ENCODE peak calls at places on chromosomes 4 and X, in six cellular contexts. One of them, this sample, is unnamed.

GRCh38 chrX:13131511-13132137 is 87.2 kb upstream of the FAM9C start:
- DNase-seq in cardiac muscle cell: no peak
- DNase-seq in esophagus squamous epithelium: no peak
- DNase-seq in GM12878: no peak
- DNase-seq in SK-N-SH: no peak
- DNase-seq in lower lobe of right lung: peak; percentile 42
- DNase-seq in this sample: no peak

GRCh38 chr4:168082379-168082778 is 10.0 kb upstream of the ANXA10 start:
- DNase-seq in cardiac muscle cell: no peak
- DNase-seq in esophagus squamous epithelium: no peak
- DNase-seq in GM12878: no peak
- DNase-seq in SK-N-SH: no peak
- DNase-seq in lower lobe of right lung: no peak
- DNase-seq in this sample: no peak

GRCh38 chr4:168569066-168569908 is 72.4 kb downstream of the PALLD start:
- DNase-seq in cardiac muscle cell: no peak
- DNase-seq in esophagus squamous epithelium: no peak
- DNase-seq in GM12878: no peak
- DNase-seq in SK-N-SH: no peak
- DNase-seq in lower lobe of right lung: no peak
- DNase-seq in this sample: no peak

GRCh38 chrX:124033821-124034220 is 72.3 kb downstream of the STAG2 start:
- DNase-seq in cardiac muscle cell: no peak
- DNase-seq in esophagus squamous epithelium: no peak
- DNase-seq in GM12878: no peak
- DNase-seq in SK-N-SH: no peak
- DNase-seq in lower lobe of right lung: no peak
- DNase-seq in this sample: no peak

GRCh38 chr4:168521736-168522135 is 24.9 kb downstream of the PALLD start:
- DNase-seq in cardiac muscle cell: no peak
- DNase-seq in esophagus squamous epithelium: no peak
- DNase-seq in GM12878: no peak
- DNase-seq in SK-N-SH: no peak
- DNase-seq in lower lobe of right lung: no peak
- DNase-seq in this sample: no peak

GRCh38 chrX:152635941-152636340 is 1.8 kb upstream of the GABRQ start:
- DNase-seq in cardiac muscle cell: peak; percentile 58
- DNase-seq in esophagus squamous epithelium: no peak
- DNase-seq in GM12878: no peak
- DNase-seq in SK-N-SH: peak; percentile 50
- DNase-seq in lower lobe of right lung: no peak
- DNase-seq in this sample: no peak

GRCh38 chrX:112851161-112851779 is 10.6 kb upstream of the AMOT start:
- DNase-seq in cardiac muscle cell: no peak
- DNase-seq in esophagus squamous epithelium: no peak
- DNase-seq in GM12878: peak; percentile 82
- DNase-seq in SK-N-SH: no peak
- DNase-seq in lower lobe of right lung: no peak
- DNase-seq in this sample: no peak

GRCh38 chr4:111064342-111064993 is 441.6 kb upstream of the PITX2 start:
- DNase-seq in cardiac muscle cell: no peak
- DNase-seq in esophagus squamous epithelium: no peak
- DNase-seq in GM12878: peak; percentile 2
- DNase-seq in SK-N-SH: no peak
- DNase-seq in lower lobe of right lung: no peak
- DNase-seq in this sample: no peak

GRCh38 chrX:27680726-27681125 is 90.6 kb downstream of the DCAF8L2 start:
- DNase-seq in cardiac muscle cell: no peak
- DNase-seq in esophagus squamous epithelium: no peak
- DNase-seq in GM12878: no peak
- DNase-seq in SK-N-SH: no peak
- DNase-seq in lower lobe of right lung: no peak
- DNase-seq in this sample: no peak

GRCh38 chr4:188934320-188934975 is 795.2 kb downstream of the TRIML1 start:
- DNase-seq in cardiac muscle cell: no peak
- DNase-seq in esophagus squamous epithelium: no peak
- DNase-seq in GM12878: no peak
- DNase-seq in SK-N-SH: no peak
- DNase-seq in lower lobe of right lung: no peak
- DNase-seq in this sample: no peak

GRCh38 chr4:54400802-54401201 is 171.7 kb downstream of the PDGFRA start:
- DNase-seq in cardiac muscle cell: no peak
- DNase-seq in esophagus squamous epithelium: no peak
- DNase-seq in GM12878: no peak
- DNase-seq in SK-N-SH: no peak
- DNase-seq in lower lobe of right lung: no peak
- DNase-seq in this sample: no peak

GRCh38 chr4:158162637-158163036 is 10.2 kb downstream of the GASK1B start:
- DNase-seq in cardiac muscle cell: no peak
- DNase-seq in esophagus squamous epithelium: no peak
- DNase-seq in GM12878: no peak
- DNase-seq in SK-N-SH: no peak
- DNase-seq in lower lobe of right lung: no peak
- DNase-seq in this sample: no peak

GRCh38 chrX:4451591-4451990 is 738.1 kb upstream of the PRKX start:
- DNase-seq in cardiac muscle cell: no peak
- DNase-seq in esophagus squamous epithelium: no peak
- DNase-seq in GM12878: no peak
- DNase-seq in SK-N-SH: no peak
- DNase-seq in lower lobe of right lung: no peak
- DNase-seq in this sample: no peak

GRCh38 chr4:161522031-161522430 is 641.8 kb downstream of the FSTL5 start:
- DNase-seq in cardiac muscle cell: peak; percentile 8
- DNase-seq in esophagus squamous epithelium: no peak
- DNase-seq in GM12878: no peak
- DNase-seq in SK-N-SH: no peak
- DNase-seq in lower lobe of right lung: no peak
- DNase-seq in this sample: no peak

GRCh38 chr4:94447754-94448411 is 3.9 kb upstream of the PDLIM5 start:
- DNase-seq in cardiac muscle cell: no peak
- DNase-seq in esophagus squamous epithelium: no peak
- DNase-seq in GM12878: no peak
- DNase-seq in SK-N-SH: no peak
- DNase-seq in lower lobe of right lung: no peak
- DNase-seq in this sample: no peak

GRCh38 chr4:152146244-152146643 is 385.4 kb upstream of the GATB start:
- DNase-seq in cardiac muscle cell: no peak
- DNase-seq in esophagus squamous epithelium: no peak
- DNase-seq in GM12878: no peak
- DNase-seq in SK-N-SH: no peak
- DNase-seq in lower lobe of right lung: no peak
- DNase-seq in this sample: no peak

GRCh38 chrX:136147320-136147901 is at the start of gene FHL1:
- DNase-seq in cardiac muscle cell: peak; percentile 62
- DNase-seq in esophagus squamous epithelium: no peak
- DNase-seq in GM12878: no peak
- DNase-seq in SK-N-SH: peak; percentile 90
- DNase-seq in lower lobe of right lung: peak; percentile 68
- DNase-seq in this sample: no peak

GRCh38 chr4:121243476-121243875 is 79.4 kb upstream of the TNIP3 start:
- DNase-seq in cardiac muscle cell: no peak
- DNase-seq in esophagus squamous epithelium: no peak
- DNase-seq in GM12878: no peak
- DNase-seq in SK-N-SH: no peak
- DNase-seq in lower lobe of right lung: no peak
- DNase-seq in this sample: no peak

GRCh38 chr4:143023519-143023918 is 161.2 kb upstream of the USP38 start:
- DNase-seq in cardiac muscle cell: no peak
- DNase-seq in esophagus squamous epithelium: no peak
- DNase-seq in GM12878: no peak
- DNase-seq in SK-N-SH: no peak
- DNase-seq in lower lobe of right lung: no peak
- DNase-seq in this sample: no peak

GRCh38 chrX:1486749-1487361 is 34.1 kb upstream of the ASMTL start:
- DNase-seq in cardiac muscle cell: no peak
- DNase-seq in esophagus squamous epithelium: no peak
- DNase-seq in GM12878: no peak
- DNase-seq in SK-N-SH: no peak
- DNase-seq in lower lobe of right lung: no peak
- DNase-seq in this sample: no peak

GRCh38 chr4:145307120-145307519 is 126.7 kb upstream of the OTUD4 start:
- DNase-seq in cardiac muscle cell: no peak
- DNase-seq in esophagus squamous epithelium: no peak
- DNase-seq in GM12878: no peak
- DNase-seq in SK-N-SH: no peak
- DNase-seq in lower lobe of right lung: no peak
- DNase-seq in this sample: no peak

GRCh38 chr4:128863314-128864075 is 54.0 kb downstream of the JADE1 start:
- DNase-seq in cardiac muscle cell: peak; percentile 83
- DNase-seq in esophagus squamous epithelium: no peak
- DNase-seq in GM12878: no peak
- DNase-seq in SK-N-SH: peak; percentile 70
- DNase-seq in lower lobe of right lung: peak; percentile 58
- DNase-seq in this sample: no peak

GRCh38 chrX:22237479-22237878 is 35.2 kb upstream of the CBLL2 start:
- DNase-seq in cardiac muscle cell: no peak
- DNase-seq in esophagus squamous epithelium: no peak
- DNase-seq in GM12878: no peak
- DNase-seq in SK-N-SH: no peak
- DNase-seq in lower lobe of right lung: no peak
- DNase-seq in this sample: no peak

GRCh38 chr4:165360041-165360782 is 18.6 kb upstream of the CPE start:
- DNase-seq in cardiac muscle cell: no peak
- DNase-seq in esophagus squamous epithelium: no peak
- DNase-seq in GM12878: no peak
- DNase-seq in SK-N-SH: no peak
- DNase-seq in lower lobe of right lung: no peak
- DNase-seq in this sample: no peak

GRCh38 chrX:80432863-80433262 is 12.6 kb downstream of the TENT5D start:
- DNase-seq in cardiac muscle cell: no peak
- DNase-seq in esophagus squamous epithelium: no peak
- DNase-seq in GM12878: no peak
- DNase-seq in SK-N-SH: no peak
- DNase-seq in lower lobe of right lung: no peak
- DNase-seq in this sample: no peak

GRCh38 chrX:57368158-57368557 is 81.7 kb downstream of the FAAH2 start:
- DNase-seq in cardiac muscle cell: no peak
- DNase-seq in esophagus squamous epithelium: no peak
- DNase-seq in GM12878: no peak
- DNase-seq in SK-N-SH: no peak
- DNase-seq in lower lobe of right lung: no peak
- DNase-seq in this sample: no peak

GRCh38 chr4:70113656-70114055 is 40.4 kb upstream of the PRR27 start:
- DNase-seq in cardiac muscle cell: no peak
- DNase-seq in esophagus squamous epithelium: no peak
- DNase-seq in GM12878: no peak
- DNase-seq in SK-N-SH: no peak
- DNase-seq in lower lobe of right lung: no peak
- DNase-seq in this sample: no peak

GRCh38 chrX:54937416-54937815 is 16.8 kb downstream of the TRO start:
- DNase-seq in cardiac muscle cell: no peak
- DNase-seq in esophagus squamous epithelium: no peak
- DNase-seq in GM12878: no peak
- DNase-seq in SK-N-SH: no peak
- DNase-seq in lower lobe of right lung: no peak
- DNase-seq in this sample: no peak

GRCh38 chr4:123562994-123563745 is 166.6 kb downstream of the SPRY1 start:
- DNase-seq in cardiac muscle cell: no peak
- DNase-seq in esophagus squamous epithelium: no peak
- DNase-seq in GM12878: no peak
- DNase-seq in SK-N-SH: no peak
- DNase-seq in lower lobe of right lung: no peak
- DNase-seq in this sample: no peak

GRCh38 chr4:38129452-38129830 is 169.2 kb downstream of the PTTG2 start:
- DNase-seq in cardiac muscle cell: no peak
- DNase-seq in esophagus squamous epithelium: no peak
- DNase-seq in GM12878: no peak
- DNase-seq in SK-N-SH: no peak
- DNase-seq in lower lobe of right lung: no peak
- DNase-seq in this sample: no peak

DNA sequence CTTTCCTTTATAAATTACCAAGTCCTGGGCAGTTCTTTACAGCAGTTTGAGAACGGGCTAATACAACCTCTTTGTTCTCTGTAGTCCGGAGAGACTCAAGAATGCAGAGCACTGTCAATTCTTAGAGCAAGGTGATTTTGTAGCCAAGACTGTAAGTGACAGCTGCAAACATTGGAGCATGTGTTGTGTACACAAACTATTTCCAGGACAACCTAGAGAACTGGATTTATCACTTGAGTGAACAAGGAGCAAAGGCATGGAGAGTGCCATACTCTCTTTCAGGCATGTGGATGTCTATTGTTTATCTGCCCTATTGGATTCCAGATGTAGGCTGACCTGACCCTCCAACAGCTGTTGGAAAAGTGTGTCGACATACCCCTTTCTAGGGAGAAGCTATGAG is 153.9 kb downstream of the SPANXN3 start:
- DNase-seq in cardiac muscle cell: no peak
- DNase-seq in esophagus squamous epithelium: no peak
- DNase-seq in GM12878: no peak
- DNase-seq in SK-N-SH: no peak
- DNase-seq in lower lobe of right lung: no peak
- DNase-seq in this sample: no peak
- H3K27me3 ChIP-seq in cardiac muscle cell: no peaks in the 10 kb centered on the region
- H3K27me3 ChIP-seq in esophagus squamous epithelium: no peaks in the 10 kb centered on the region
- H3K27me3 ChIP-seq in GM12878: no peaks in the 10 kb centered on the region
- H3K27me3 ChIP-seq in SK-N-SH: no peaks in the 10 kb centered on the region
- H3K27me3 ChIP-seq in lower lobe of right lung: no peaks in the 10 kb centered on the region
- H3K27me3 ChIP-seq in this sample: no peaks in the 10 kb centered on the region

GRCh38 chr4:89301902-89302301 is 5.7 kb downstream of the GPRIN3 start:
- DNase-seq in cardiac muscle cell: no peak
- DNase-seq in esophagus squamous epithelium: no peak
- DNase-seq in GM12878: no peak
- DNase-seq in SK-N-SH: no peak
- DNase-seq in lower lobe of right lung: no peak
- DNase-seq in this sample: no peak
- H3K4me1 ChIP-seq in cardiac muscle cell: peaks cover 59% of the 10 kb centered on the region
- H3K4me1 ChIP-seq in esophagus squamous epithelium: no peaks in the 10 kb centered on the region
- H3K4me1 ChIP-seq in GM12878: no peaks in the 10 kb centered on the region
- H3K4me1 ChIP-seq in SK-N-SH: no peaks in the 10 kb centered on the region
- H3K4me1 ChIP-seq in lower lobe of right lung: peaks cover 45% of the 10 kb centered on the region
- H3K4me1 ChIP-seq in this sample: no peaks in the 10 kb centered on the region

GRCh38 chr4:147407261-147408045 is 73.4 kb upstream of the EDNRA start:
- DNase-seq in cardiac muscle cell: no peak
- DNase-seq in esophagus squamous epithelium: no peak
- DNase-seq in GM12878: no peak
- DNase-seq in SK-N-SH: no peak
- DNase-seq in lower lobe of right lung: no peak
- DNase-seq in this sample: no peak
- TF ChIP-seq CTCF in cardiac muscle cell: peak; percentile 42
- TF ChIP-seq CTCF in esophagus squamous epithelium: no peak
- TF ChIP-seq CTCF in GM12878: peak; percentile 48
- TF ChIP-seq CTCF in SK-N-SH: peak; percentile 48
- TF ChIP-seq CTCF in lower lobe of right lung: no peak
- TF ChIP-seq CTCF in this sample: peak; percentile 11

DNA sequence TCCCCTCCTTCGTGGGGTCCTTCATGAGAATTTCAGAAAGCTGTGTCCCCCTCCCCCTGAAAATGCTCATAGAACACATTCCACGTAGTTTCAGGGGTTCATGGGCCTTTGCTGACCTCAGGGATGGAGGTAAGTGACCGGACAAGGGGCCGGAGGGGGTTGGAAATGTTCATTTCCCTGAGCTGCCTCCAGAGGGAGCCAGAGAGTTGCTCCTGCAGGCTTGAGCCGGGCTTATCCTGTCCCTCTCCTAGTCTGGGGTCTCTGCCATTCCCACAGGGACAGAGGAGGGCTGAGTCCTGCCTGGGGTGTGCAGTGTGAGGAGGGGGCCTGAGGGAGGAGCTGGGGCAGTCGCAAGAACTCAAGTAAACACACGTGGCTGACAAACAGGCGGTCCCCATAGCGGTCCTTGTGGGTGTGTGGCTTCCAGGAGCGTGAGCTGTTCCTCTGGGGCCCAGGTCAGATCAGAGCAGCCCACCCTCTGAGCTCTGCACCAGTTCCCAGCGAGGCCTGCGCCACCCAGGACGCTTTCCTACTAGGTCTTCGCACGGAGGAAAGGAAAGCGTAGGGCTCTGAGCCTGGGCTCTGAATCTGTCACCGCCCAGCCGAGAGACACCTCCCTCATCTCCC is 62.5 kb downstream of the WFS1 start:
- DNase-seq in cardiac muscle cell: peak; percentile 53
- DNase-seq in esophagus squamous epithelium: no peak
- DNase-seq in GM12878: no peak
- DNase-seq in SK-N-SH: peak; percentile 84
- DNase-seq in lower lobe of right lung: no peak
- DNase-seq in this sample: no peak
- H3K27me3 ChIP-seq in cardiac muscle cell: peaks cover 2% of the 10 kb centered on the region
- H3K27me3 ChIP-seq in esophagus squamous epithelium: no peaks in the 10 kb centered on the region
- H3K27me3 ChIP-seq in GM12878: no peaks in the 10 kb centered on the region
- H3K27me3 ChIP-seq in SK-N-SH: no peaks in the 10 kb centered on the region
- H3K27me3 ChIP-seq in lower lobe of right lung: peaks cover 29% of the 10 kb centered on the region
- H3K27me3 ChIP-seq in this sample: peaks cover 4% of the 10 kb centered on the region